ENCODE peak calls at places on chromosome 19, in ten cellular contexts. One of them, this sample, is unnamed.

GRCh38 chr19:14410054-14410774 is 8.9 kb downstream of the DDX39A start:
- DNase-seq in adrenal gland: no peak
- DNase-seq in spleen: peak
- DNase-seq in esophagus squamous epithelium: no peak
- DNase-seq in A549: no peak
- DNase-seq in suprapubic skin: no peak
- DNase-seq in IMR-90: no peak
- DNase-seq in Peyer's patch: peak
- DNase-seq in uterus: no peak
- DNase-seq in endothelial cell of umbilical vein: no peak
- DNase-seq in this sample: no peak

GRCh38 chr19:35224681-35225604 is 3.6 kb downstream of the FAM187B start:
- DNase-seq in adrenal gland: peak
- DNase-seq in Peyer's patch: peak
- DNase-seq in IMR-90: no peak
- DNase-seq in spleen: peak
- DNase-seq in endothelial cell of umbilical vein: no peak
- DNase-seq in suprapubic skin: no peak
- DNase-seq in uterus: no peak
- DNase-seq in A549: no peak
- DNase-seq in esophagus squamous epithelium: no peak
- DNase-seq in this sample: peak

GRCh38 chr19:1864480-1865171 is 1.2 kb upstream of the KLF16 start:
- DNase-seq in Peyer's patch: peak
- DNase-seq in A549: no peak
- DNase-seq in esophagus squamous epithelium: no peak
- DNase-seq in IMR-90: peak
- DNase-seq in uterus: no peak
- DNase-seq in spleen: peak
- DNase-seq in adrenal gland: peak
- DNase-seq in suprapubic skin: peak
- DNase-seq in endothelial cell of umbilical vein: peak
- DNase-seq in this sample: peak

GRCh38 chr19:49315111-49315510 is 9.9 kb downstream of the SLC6A16 start:
- DNase-seq in suprapubic skin: no peak
- DNase-seq in A549: no peak
- DNase-seq in spleen: no peak
- DNase-seq in Peyer's patch: no peak
- DNase-seq in endothelial cell of umbilical vein: peak
- DNase-seq in adrenal gland: no peak
- DNase-seq in esophagus squamous epithelium: no peak
- DNase-seq in uterus: no peak
- DNase-seq in IMR-90: no peak
- DNase-seq in this sample: no peak

GRCh38 chr19:13127051-13127450 is 9.0 kb downstream of the NACC1 start:
- DNase-seq in uterus: no peak
- DNase-seq in spleen: no peak
- DNase-seq in esophagus squamous epithelium: no peak
- DNase-seq in Peyer's patch: no peak
- DNase-seq in endothelial cell of umbilical vein: no peak
- DNase-seq in adrenal gland: no peak
- DNase-seq in suprapubic skin: no peak
- DNase-seq in IMR-90: peak
- DNase-seq in A549: no peak
- DNase-seq in this sample: no peak

GRCh38 chr19:49749055-49749716 is 13.9 kb downstream of the TSKS start:
- DNase-seq in IMR-90: peak
- DNase-seq in suprapubic skin: no peak
- DNase-seq in esophagus squamous epithelium: no peak
- DNase-seq in uterus: no peak
- DNase-seq in Peyer's patch: no peak
- DNase-seq in spleen: no peak
- DNase-seq in A549: peak
- DNase-seq in endothelial cell of umbilical vein: peak
- DNase-seq in adrenal gland: no peak
- DNase-seq in this sample: no peak

GRCh38 chr19:48999481-49000325 is 6.0 kb downstream of the RUVBL2 start:
- DNase-seq in spleen: peak
- DNase-seq in IMR-90: peak
- DNase-seq in endothelial cell of umbilical vein: peak
- DNase-seq in uterus: no peak
- DNase-seq in Peyer's patch: peak
- DNase-seq in esophagus squamous epithelium: no peak
- DNase-seq in A549: peak
- DNase-seq in adrenal gland: no peak
- DNase-seq in suprapubic skin: no peak
- DNase-seq in this sample: no peak

GRCh38 chr19:56946164-56946563 is 105.6 kb upstream of the PEG3 start:
- DNase-seq in endothelial cell of umbilical vein: no peak
- DNase-seq in uterus: no peak
- DNase-seq in suprapubic skin: no peak
- DNase-seq in Peyer's patch: no peak
- DNase-seq in esophagus squamous epithelium: no peak
- DNase-seq in A549: no peak
- DNase-seq in IMR-90: no peak
- DNase-seq in adrenal gland: peak
- DNase-seq in spleen: no peak
- DNase-seq in this sample: no peak

GRCh38 chr19:16588089-16588823 is 16.0 kb upstream of the SLC35E1 start:
- DNase-seq in A549: no peak
- DNase-seq in adrenal gland: peak
- DNase-seq in suprapubic skin: peak
- DNase-seq in Peyer's patch: peak
- DNase-seq in endothelial cell of umbilical vein: peak
- DNase-seq in spleen: peak
- DNase-seq in esophagus squamous epithelium: no peak
- DNase-seq in uterus: no peak
- DNase-seq in IMR-90: peak
- DNase-seq in this sample: peak

GRCh38 chr19:5695649-5696195 is 5.6 kb downstream of the RPL36 start:
- DNase-seq in uterus: no peak
- DNase-seq in A549: no peak
- DNase-seq in spleen: peak
- DNase-seq in esophagus squamous epithelium: no peak
- DNase-seq in suprapubic skin: no peak
- DNase-seq in IMR-90: no peak
- DNase-seq in adrenal gland: no peak
- DNase-seq in Peyer's patch: no peak
- DNase-seq in endothelial cell of umbilical vein: no peak
- DNase-seq in this sample: no peak
- TF ChIP-seq POLR2A in uterus: no peak
- TF ChIP-seq POLR2A in A549: no peak
- TF ChIP-seq POLR2A in spleen: no peak
- TF ChIP-seq POLR2A in esophagus squamous epithelium: no peak
- TF ChIP-seq POLR2A in suprapubic skin: no peak
- TF ChIP-seq POLR2A in IMR-90: no peak
- TF ChIP-seq POLR2A in adrenal gland: no peak
- TF ChIP-seq POLR2A in Peyer's patch: no peak
- TF ChIP-seq POLR2A in endothelial cell of umbilical vein: peak
- TF ChIP-seq POLR2A in this sample: no peak

GRCh38 chr19:5354403-5354802 is 13.8 kb upstream of the PTPRS start:
- DNase-seq in spleen: no peak
- DNase-seq in esophagus squamous epithelium: no peak
- DNase-seq in adrenal gland: no peak
- DNase-seq in A549: no peak
- DNase-seq in uterus: no peak
- DNase-seq in Peyer's patch: no peak
- DNase-seq in IMR-90: no peak
- DNase-seq in suprapubic skin: no peak
- DNase-seq in endothelial cell of umbilical vein: no peak
- DNase-seq in this sample: no peak

GRCh38 chr19:5349041-5349440 is 8.4 kb upstream of the PTPRS start:
- DNase-seq in Peyer's patch: no peak
- DNase-seq in A549: no peak
- DNase-seq in uterus: no peak
- DNase-seq in IMR-90: no peak
- DNase-seq in endothelial cell of umbilical vein: no peak
- DNase-seq in spleen: no peak
- DNase-seq in esophagus squamous epithelium: no peak
- DNase-seq in adrenal gland: no peak
- DNase-seq in suprapubic skin: no peak
- DNase-seq in this sample: no peak

GRCh38 chr19:5351731-5352228 is 11.2 kb upstream of the PTPRS start:
- DNase-seq in endothelial cell of umbilical vein: no peak
- DNase-seq in IMR-90: no peak
- DNase-seq in adrenal gland: no peak
- DNase-seq in spleen: no peak
- DNase-seq in A549: no peak
- DNase-seq in esophagus squamous epithelium: no peak
- DNase-seq in suprapubic skin: no peak
- DNase-seq in uterus: no peak
- DNase-seq in Peyer's patch: no peak
- DNase-seq in this sample: no peak

GRCh38 chr19:5355076-5355475 is 14.5 kb upstream of the PTPRS start:
- DNase-seq in adrenal gland: no peak
- DNase-seq in IMR-90: no peak
- DNase-seq in uterus: no peak
- DNase-seq in A549: no peak
- DNase-seq in esophagus squamous epithelium: no peak
- DNase-seq in endothelial cell of umbilical vein: no peak
- DNase-seq in Peyer's patch: no peak
- DNase-seq in suprapubic skin: no peak
- DNase-seq in spleen: peak
- DNase-seq in this sample: no peak

DNA sequence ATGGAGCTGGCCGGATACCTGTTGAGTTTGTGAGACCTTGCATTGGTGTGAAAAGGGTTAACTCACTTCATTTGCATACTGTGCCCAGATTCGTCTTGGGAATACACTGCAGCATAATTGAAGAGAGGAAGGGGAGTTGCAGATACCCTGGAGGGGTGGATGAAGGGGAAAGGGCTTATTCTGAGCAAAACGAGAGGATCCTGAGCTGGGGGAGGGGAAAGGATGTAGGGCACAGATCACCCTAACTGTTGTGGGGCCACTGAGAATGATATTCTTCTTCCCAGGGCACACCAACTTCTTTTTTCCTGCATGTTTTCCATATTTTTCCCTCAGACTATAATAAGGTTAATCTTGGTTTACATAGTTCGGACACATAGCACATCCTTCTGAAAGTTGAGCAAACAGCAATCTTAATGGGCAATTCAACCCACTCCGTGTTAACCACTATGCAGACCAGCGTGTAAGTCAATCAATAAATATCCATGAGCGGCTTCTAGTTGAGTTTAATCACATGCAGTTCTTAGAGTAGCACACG is 11.7 kb upstream of the PTPRS start:
- DNase-seq in uterus: no peak
- DNase-seq in A549: no peak
- DNase-seq in endothelial cell of umbilical vein: no peak
- DNase-seq in suprapubic skin: no peak
- DNase-seq in Peyer's patch: no peak
- DNase-seq in adrenal gland: no peak
- DNase-seq in spleen: no peak
- DNase-seq in IMR-90: peak
- DNase-seq in esophagus squamous epithelium: no peak
- DNase-seq in this sample: no peak
- TF ChIP-seq POLR2A in uterus: no peak
- TF ChIP-seq POLR2A in A549: no peak
- TF ChIP-seq POLR2A in endothelial cell of umbilical vein: no peak
- TF ChIP-seq POLR2A in suprapubic skin: no peak
- TF ChIP-seq POLR2A in Peyer's patch: no peak
- TF ChIP-seq POLR2A in adrenal gland: no peak
- TF ChIP-seq POLR2A in spleen: no peak
- TF ChIP-seq POLR2A in IMR-90: peak
- TF ChIP-seq POLR2A in esophagus squamous epithelium: no peak
- TF ChIP-seq POLR2A in this sample: no peak

GRCh38 chr19:55254625-55254977 is 4.2 kb downstream of the PPP6R1 start:
- DNase-seq in IMR-90: no peak
- DNase-seq in Peyer's patch: no peak
- DNase-seq in suprapubic skin: no peak
- DNase-seq in A549: no peak
- DNase-seq in endothelial cell of umbilical vein: no peak
- DNase-seq in adrenal gland: no peak
- DNase-seq in esophagus squamous epithelium: no peak
- DNase-seq in spleen: no peak
- DNase-seq in uterus: no peak
- DNase-seq in this sample: peak

GRCh38 chr19:55256562-55257460 is 2.0 kb downstream of the PPP6R1 start:
- DNase-seq in IMR-90: no peak
- DNase-seq in suprapubic skin: no peak
- DNase-seq in A549: no peak
- DNase-seq in Peyer's patch: no peak
- DNase-seq in endothelial cell of umbilical vein: no peak
- DNase-seq in esophagus squamous epithelium: no peak
- DNase-seq in adrenal gland: no peak
- DNase-seq in spleen: peak
- DNase-seq in uterus: no peak
- DNase-seq in this sample: peak

GRCh38 chr19:55253842-55254624 is 4.8 kb downstream of the PPP6R1 start:
- DNase-seq in adrenal gland: no peak
- DNase-seq in Peyer's patch: peak
- DNase-seq in A549: no peak
- DNase-seq in spleen: peak
- DNase-seq in esophagus squamous epithelium: no peak
- DNase-seq in suprapubic skin: no peak
- DNase-seq in endothelial cell of umbilical vein: peak
- DNase-seq in uterus: no peak
- DNase-seq in IMR-90: no peak
- DNase-seq in this sample: peak

GRCh38 chr19:55257461-55258411 is 1.1 kb downstream of the PPP6R1 start:
- DNase-seq in endothelial cell of umbilical vein: peak
- DNase-seq in IMR-90: peak
- DNase-seq in Peyer's patch: no peak
- DNase-seq in suprapubic skin: no peak
- DNase-seq in uterus: no peak
- DNase-seq in A549: no peak
- DNase-seq in spleen: peak
- DNase-seq in esophagus squamous epithelium: no peak
- DNase-seq in adrenal gland: peak
- DNase-seq in this sample: peak

GRCh38 chr19:55255618-55256423 is 3.0 kb downstream of the PPP6R1 start:
- DNase-seq in spleen: peak
- DNase-seq in Peyer's patch: peak
- DNase-seq in endothelial cell of umbilical vein: no peak
- DNase-seq in adrenal gland: no peak
- DNase-seq in A549: peak
- DNase-seq in esophagus squamous epithelium: no peak
- DNase-seq in suprapubic skin: no peak
- DNase-seq in IMR-90: peak
- DNase-seq in uterus: no peak
- DNase-seq in this sample: peak
- TF ChIP-seq POLR2A in spleen: no peak
- TF ChIP-seq POLR2A in Peyer's patch: no peak
- TF ChIP-seq POLR2A in endothelial cell of umbilical vein: no peak
- TF ChIP-seq POLR2A in adrenal gland: no peak
- TF ChIP-seq POLR2A in A549: no peak
- TF ChIP-seq POLR2A in esophagus squamous epithelium: no peak
- TF ChIP-seq POLR2A in suprapubic skin: no peak
- TF ChIP-seq POLR2A in IMR-90: no peak
- TF ChIP-seq POLR2A in uterus: no peak
- TF ChIP-seq POLR2A in this sample: no peak

DNA sequence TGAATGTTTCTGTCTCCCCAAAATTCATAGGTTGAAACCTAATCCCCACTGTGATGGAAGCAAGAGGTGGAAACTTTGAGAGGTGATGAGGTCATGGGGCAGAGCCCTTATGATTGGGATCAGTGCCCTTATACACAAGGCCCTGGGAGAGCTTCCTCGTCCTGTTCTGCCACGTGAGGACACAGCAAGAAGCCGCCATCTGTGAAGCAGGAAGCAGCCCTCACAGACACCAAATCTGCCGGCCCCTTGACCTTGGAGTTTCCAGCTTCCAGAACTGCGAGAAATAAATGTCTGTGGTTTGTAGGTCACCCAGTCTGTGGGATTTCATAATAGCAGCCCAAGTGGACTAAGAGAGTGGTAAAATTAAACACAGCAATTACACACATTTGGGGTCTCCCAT is 737.4 kb downstream of the UQCRFS1 start:
- DNase-seq in esophagus squamous epithelium: no peak
- DNase-seq in adrenal gland: peak
- DNase-seq in spleen: peak
- DNase-seq in IMR-90: no peak
- DNase-seq in Peyer's patch: no peak
- DNase-seq in uterus: no peak
- DNase-seq in suprapubic skin: no peak
- DNase-seq in endothelial cell of umbilical vein: no peak
- DNase-seq in A549: no peak
- DNase-seq in this sample: no peak
- TF ChIP-seq POLR2A in esophagus squamous epithelium: no peak
- TF ChIP-seq POLR2A in adrenal gland: no peak
- TF ChIP-seq POLR2A in spleen: no peak
- TF ChIP-seq POLR2A in IMR-90: no peak
- TF ChIP-seq POLR2A in Peyer's patch: no peak
- TF ChIP-seq POLR2A in uterus: no peak
- TF ChIP-seq POLR2A in suprapubic skin: no peak
- TF ChIP-seq POLR2A in endothelial cell of umbilical vein: no peak
- TF ChIP-seq POLR2A in A549: no peak
- TF ChIP-seq POLR2A in this sample: no peak